ENCODE peak calls at places on chromosome 11, in eight cellular contexts. P, U, V, S, H, Z, C and T are unnamed samples.

GRCh38 chr11:118921121-118921928 is 4.4 kb downstream of the BCL9L start:
- DNase-seq in Z (peak; percentile 96), P (no peak), C (no peak), S (peak; percentile 82), V (peak; percentile 92), U (no peak), H (peak; percentile 85), T (no peak)

GRCh38 chr11:44804449-44805151 is 77.8 kb downstream of the TSPAN18 start:
- DNase-seq in H (no peak), C (no peak), Z (no peak), S (no peak), V (no peak), U (no peak), P (no peak), T (no peak)

GRCh38 chr11:90222459-90223247 is at the start of gene CHORDC1:
- DNase-seq in P (peak; percentile 94), S (peak; percentile 85), V (peak; percentile 97), U (peak; percentile 41), Z (peak; percentile 85), C (peak; percentile 51), H (peak; percentile 89), T (no peak)

GRCh38 chr11:70480711-70481110 is 82.4 kb downstream of the CTTN start:
- DNase-seq in P (no peak), S (no peak), V (no peak), Z (no peak), H (no peak), U (no peak), C (no peak), T (no peak)

GRCh38 chr11:1759851-1760220 is 3.9 kb downstream of the CTSD start:
- DNase-seq in V (no peak), S (no peak), P (no peak), Z (no peak), C (no peak), U (no peak), H (no peak), T (no peak)

GRCh38 chr11:86175585-86175984 is 69.0 kb upstream of the EED start:
- DNase-seq in U (no peak), H (no peak), Z (no peak), P (no peak), S (no peak), V (no peak), C (no peak), T (no peak)

GRCh38 chr11:12724301-12725046 is 50.3 kb downstream of the TEAD1 start:
- DNase-seq in Z (peak; percentile 95), V (peak; percentile 52), S (peak; percentile 75), C (peak; percentile 83), P (peak; percentile 41), H (peak; percentile 89), U (peak; percentile 81), T (peak; percentile 66)

GRCh38 chr11:36564376-36565032 is 3.3 kb upstream of the RAG1 start:
- DNase-seq in U (peak; percentile 45), V (peak; percentile 56), P (no peak), H (peak; percentile 60), C (peak; percentile 11), S (peak; percentile 24), Z (peak; percentile 76), T (no peak)

GRCh38 chr11:124584681-124585372 is 15.0 kb downstream of the OR8A1 start:
- DNase-seq in P (no peak), S (no peak), C (no peak), Z (no peak), U (no peak), V (no peak), H (no peak), T (no peak)

GRCh38 chr11:27282141-27282590 is 80.8 kb downstream of the CCDC34 start:
- DNase-seq in U (peak; percentile 97), C (peak; percentile 72), P (peak; percentile 55), V (peak; percentile 67), Z (peak; percentile 88), H (peak; percentile 23), S (no peak), T (no peak)

GRCh38 chr11:86234831-86235461 is 9.6 kb upstream of the EED start:
- DNase-seq in U (no peak), H (no peak), C (no peak), P (no peak), S (no peak), V (no peak), Z (no peak), T (no peak)

GRCh38 chr11:47533690-47534135 is 19.2 kb downstream of the CELF1 start:
- DNase-seq in U (no peak), P (no peak), S (no peak), V (no peak), C (no peak), H (no peak), Z (peak; percentile 67), T (no peak)

GRCh38 chr11:83855237-83855636 is 569.1 kb upstream of the CCDC90B start:
- DNase-seq in V (no peak), Z (no peak), S (no peak), U (no peak), H (no peak), C (no peak), P (no peak), T (no peak)

GRCh38 chr11:133835258-133836075 is 9.8 kb downstream of the SPATA19 start:
- DNase-seq in C (no peak), V (peak; percentile 56), U (peak; percentile 49), S (no peak), P (no peak), Z (peak; percentile 71), H (peak; percentile 40), T (peak; percentile 2)

GRCh38 chr11:117300301-117300700 is 9.2 kb downstream of the BACE1-AS start:
- DNase-seq in S (no peak), V (peak; percentile 62), P (peak; percentile 33), C (peak; percentile 10), U (peak; percentile 24), Z (peak; percentile 10), H (peak; percentile 51), T (no peak)

GRCh38 chr11:125165111-125165663 is 636 bp downstream of the PKNOX2 start:
- DNase-seq in Z (peak; percentile 51), H (no peak), C (no peak), V (no peak), S (no peak), P (peak; percentile 42), U (no peak), T (no peak)

DNA sequence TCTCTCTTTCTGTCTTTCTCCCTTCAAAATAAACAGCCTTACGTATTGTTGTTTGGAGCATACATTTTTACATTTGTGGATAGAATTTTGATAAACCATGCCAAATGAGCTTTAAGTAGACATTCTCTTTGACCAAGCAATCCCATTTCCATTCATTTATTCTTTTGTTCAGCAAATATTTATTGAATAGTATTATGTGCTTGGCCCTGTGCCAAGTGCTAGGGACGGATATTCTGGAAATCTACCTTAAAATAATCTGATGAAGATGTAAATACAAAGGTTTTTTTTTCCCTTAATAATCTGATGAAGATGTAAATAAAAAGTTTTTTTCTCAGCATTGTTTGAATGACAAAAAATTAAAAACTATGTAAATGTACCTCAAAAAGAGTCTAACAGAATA is 2.1 kb downstream of the OLFML1 start:
- DNase-seq in C (no peak), H (no peak), S (no peak), P (no peak), Z (no peak), U (no peak), V (no peak), T (no peak)
- H3K4me3 ChIP-seq in C (no peak overlapping the region), H (peak overlapping the region; percentile 49), S (no peak overlapping the region), P (peak overlapping the region; percentile 58), Z (no peak overlapping the region), U (no peak overlapping the region), V (no peak overlapping the region), T (no peak overlapping the region)

GRCh38 chr11:66266378-66267038 is 1.9 kb upstream of the RAB1B start:
- DNase-seq in U (no peak), H (no peak), S (no peak), C (no peak), P (no peak), Z (no peak), V (no peak), T (no peak)

GRCh38 chr11:66268953-66269906 is 791 bp downstream of the RAB1B start:
- DNase-seq in P (no peak), U (no peak), C (no peak), H (no peak), S (no peak), Z (peak; percentile 34), V (no peak), T (no peak)

GRCh38 chr11:66267379-66268209 is 845 bp upstream of the RAB1B start:
- DNase-seq in C (peak; percentile 58), Z (peak; percentile 89), U (peak; percentile 54), H (peak; percentile 83), V (peak; percentile 89), S (peak; percentile 85), P (peak; percentile 94), T (no peak)

GRCh38 chr11:66267039-66267378 is 1.4 kb upstream of the RAB1B start:
- DNase-seq in Z (no peak), V (no peak), P (no peak), C (no peak), H (no peak), U (no peak), S (no peak), T (no peak)

DNA sequence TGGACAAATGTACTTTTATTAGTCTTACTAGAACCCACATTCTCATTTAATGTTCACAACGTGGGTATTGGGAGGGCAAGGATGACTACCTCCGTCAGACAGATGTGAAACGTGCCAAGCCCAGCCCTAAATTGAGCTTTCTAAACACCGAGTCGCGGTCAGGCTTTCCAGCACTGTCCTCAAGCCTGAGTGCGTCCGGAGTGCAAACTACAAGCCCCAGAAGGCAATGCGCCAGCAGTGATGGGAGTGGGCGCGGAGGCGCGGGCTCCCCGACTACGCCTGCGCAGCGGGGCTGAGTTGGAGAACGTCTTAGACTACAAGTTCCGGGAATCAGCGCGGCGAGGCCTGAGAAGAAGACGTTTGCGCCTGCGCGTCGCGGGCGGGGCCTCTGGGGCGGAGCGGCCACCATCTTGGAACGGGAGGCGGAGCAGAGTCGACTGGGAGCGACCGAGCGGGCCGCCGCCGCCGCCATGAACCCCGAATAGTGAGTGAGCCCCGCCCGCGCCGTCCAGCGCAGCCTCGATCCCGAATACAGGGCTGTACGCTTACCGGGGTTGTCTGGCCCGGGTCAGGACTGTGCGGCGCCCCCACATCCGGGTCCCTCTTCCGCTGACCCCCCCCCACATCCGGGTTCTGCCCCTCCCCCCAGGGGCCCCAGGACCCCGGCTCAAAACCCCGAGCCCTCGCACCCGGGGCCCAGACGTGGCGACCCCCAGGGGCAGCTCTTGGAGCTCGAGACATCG is at the start of gene RAB1B:
- DNase-seq in C (peak; percentile 98), U (peak; percentile 99), S (peak; percentile 100), Z (peak; percentile 100), P (peak; percentile 100), H (peak; percentile 99), V (peak; percentile 100), T (peak; percentile 87)
- TF ChIP-seq CTCF in C (no peak), U (no peak), S (no peak), Z (no peak), P (no peak), H (no peak), V (no peak), T (no peak)

GRCh38 chr11:2817431-2817830 is 68.1 kb downstream of the CDKN1C start:
- DNase-seq in U (no peak), Z (no peak), P (no peak), S (no peak), V (no peak), C (no peak), H (no peak), T (no peak)
- H3K4me3 ChIP-seq in U (no peak overlapping the region), Z (no peak overlapping the region), P (no peak overlapping the region), S (no peak overlapping the region), V (no peak overlapping the region), C (no peak overlapping the region), H (no peak overlapping the region), T (no peak overlapping the region)

DNA sequence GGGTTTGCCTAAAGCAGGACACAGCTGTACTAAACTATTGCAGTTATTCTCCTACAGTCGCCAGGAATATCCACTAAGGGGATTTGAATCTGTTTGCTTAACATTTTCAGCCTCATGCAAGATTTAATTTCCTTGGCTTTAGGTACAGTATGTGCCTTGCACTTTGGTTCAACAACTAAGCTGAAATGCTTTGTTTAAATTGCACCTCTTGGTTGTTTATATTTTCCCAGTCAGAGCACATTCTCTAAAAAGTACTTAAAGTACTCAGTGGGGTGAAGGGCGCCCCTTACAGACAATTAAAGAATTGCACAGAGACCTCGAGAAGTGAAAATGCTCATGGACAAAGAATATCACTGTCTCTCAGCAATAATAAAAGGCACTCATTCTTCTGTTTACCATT is 107.8 kb upstream of the MTNR1B start:
- DNase-seq in S (no peak), C (no peak), U (no peak), V (no peak), Z (no peak), H (no peak), P (no peak), T (no peak)
- TF ChIP-seq CTCF in S (no peak), C (no peak), U (no peak), V (no peak), Z (no peak), H (no peak), P (no peak), T (no peak)